ENCODE peak calls at places on chromosomes 1 and 21, in eight cellular contexts. G is CD8-positive, alpha-beta memory T cell; I is uterus; P is cardiac muscle cell; T is testis; X is NT2/D1; Z is iPS DF 6.9; U is fibroblast of lung. Y is an unnamed sample.
A peak's percentile ranks its signal among the peaks of the same experiment; 100 is the strongest.

GRCh38 chr21:44932366-44933181 is 7.3 kb upstream of the SLX9 start:
- DNase-seq in G (peak; percentile 66), I (no peak), P (peak; percentile 47), T (peak; percentile 45), X (no peak), Z (no peak), U (no peak), Y (peak; percentile 48)

GRCh38 chr21:18369115-18369514 is 34.5 kb downstream of the TMPRSS15 start:
- DNase-seq in G (no peak), I (no peak), P (no peak), T (peak; percentile 27), X (peak; percentile 30), Z (no peak), U (peak; percentile 5), Y (peak; percentile 31)

GRCh38 chr1:63124666-63125191 is 197.6 kb upstream of the FOXD3 start:
- DNase-seq in G (no peak), I (no peak), P (peak; percentile 91), T (no peak), X (no peak), Z (no peak), U (peak; percentile 86), Y (no peak)

GRCh38 chr1:21200767-21201166 is 24.1 kb upstream of the EIF4G3 start:
- DNase-seq in G (no peak), I (no peak), P (peak; percentile 58), T (no peak), X (no peak), Z (no peak), U (no peak), Y (no peak)

GRCh38 chr1:217343907-217344306 is 287.0 kb downstream of the GPATCH2 start:
- DNase-seq in G (no peak), I (no peak), P (no peak), T (no peak), X (peak; percentile 16), Z (peak; percentile 5), U (no peak), Y (no peak)

GRCh38 chr1:101198842-101199636 is 37.8 kb upstream of the S1PR1 start:
- DNase-seq in G (no peak), I (no peak), P (no peak), T (no peak), X (no peak), Z (no peak), U (no peak), Y (no peak)

GRCh38 chr1:155008015-155008941 is 5.7 kb downstream of the ZBTB7B start:
- DNase-seq in G (no peak), I (no peak), P (no peak), T (no peak), X (no peak), Z (no peak), U (no peak), Y (no peak)

GRCh38 chr1:228989992-228990827 is 254.9 kb downstream of the RHOU start:
- DNase-seq in G (no peak), I (peak; percentile 65), P (peak; percentile 79), T (peak; percentile 53), X (no peak), Z (no peak), U (peak; percentile 69), Y (no peak)

GRCh38 chr1:167146903-167147539 is 53.1 kb downstream of the STYXL2 start:
- DNase-seq in G (no peak), I (no peak), P (no peak), T (no peak), X (no peak), Z (no peak), U (no peak), Y (no peak)

GRCh38 chr1:187577625-187578024 is 748.9 kb downstream of the PLA2G4A start:
- DNase-seq in G (no peak), I (no peak), P (peak; percentile 2), T (no peak), X (no peak), Z (no peak), U (peak; percentile 48), Y (no peak)

DNA sequence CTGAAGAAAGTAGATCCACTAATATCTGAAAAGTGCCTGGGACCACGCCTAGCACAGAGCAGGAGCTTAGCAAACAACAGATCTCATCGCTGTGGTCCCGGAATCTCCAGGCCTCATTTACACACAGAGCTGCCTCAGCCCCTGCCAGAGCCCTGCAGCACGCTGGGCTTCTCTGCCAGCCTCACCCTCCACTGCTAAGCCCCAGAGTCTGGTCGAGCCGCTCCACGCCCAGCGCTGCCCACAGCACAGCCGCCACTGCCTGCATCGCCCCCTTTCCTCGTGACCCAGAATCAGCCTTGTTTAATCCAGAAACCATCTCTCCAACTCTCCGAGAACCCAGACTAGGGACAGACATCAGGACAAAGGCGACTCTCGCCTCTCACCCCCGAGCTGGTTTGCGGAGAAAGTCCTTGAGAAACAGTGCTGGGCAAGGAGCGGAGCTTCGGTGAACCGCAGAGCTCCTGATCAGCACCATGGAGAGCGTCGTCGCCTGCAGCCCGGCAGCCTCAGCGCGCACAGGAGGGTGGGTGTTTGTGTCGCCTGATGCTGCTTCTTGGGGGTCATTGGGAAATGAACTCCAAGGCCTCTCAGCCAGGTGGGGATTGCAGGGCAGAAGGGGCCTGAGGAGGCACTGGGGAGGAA is 145.1 kb downstream of the NPHP4 start:
- DNase-seq in G (no peak), I (no peak), P (peak; percentile 39), T (peak; percentile 44), X (peak; percentile 25), Z (peak; percentile 72), U (peak; percentile 4), Y (peak; percentile 61)
- H3K27me3 ChIP-seq in G (no peaks in the 10 kb centered on the region), I (no peaks in the 10 kb centered on the region), P (peaks cover 6% of the 10 kb centered on the region), T (no peaks in the 10 kb centered on the region), X (peaks cover 4% of the 10 kb centered on the region), Z (no peaks in the 10 kb centered on the region), U (no peaks in the 10 kb centered on the region), Y (no peaks in the 10 kb centered on the region)

GRCh38 chr1:203325418-203326091 is 20.2 kb downstream of the BTG2 start:
- DNase-seq in G (no peak), I (no peak), P (no peak), T (peak; percentile 61), X (no peak), Z (no peak), U (no peak), Y (peak; percentile 86)

GRCh38 chr1:203324103-203325003 is 19.0 kb downstream of the BTG2 start:
- DNase-seq in G (peak; percentile 14), I (no peak), P (peak; percentile 48), T (no peak), X (no peak), Z (no peak), U (no peak), Y (no peak)

GRCh38 chr1:203325004-203325417 is 19.7 kb downstream of the BTG2 start:
- DNase-seq in G (peak; percentile 41), I (no peak), P (no peak), T (no peak), X (no peak), Z (no peak), U (no peak), Y (peak; percentile 58)

GRCh38 chr1:203322480-203323179 is 17.3 kb downstream of the BTG2 start:
- DNase-seq in G (no peak), I (no peak), P (peak; percentile 86), T (no peak), X (no peak), Z (no peak), U (no peak), Y (peak; percentile 59)

DNA sequence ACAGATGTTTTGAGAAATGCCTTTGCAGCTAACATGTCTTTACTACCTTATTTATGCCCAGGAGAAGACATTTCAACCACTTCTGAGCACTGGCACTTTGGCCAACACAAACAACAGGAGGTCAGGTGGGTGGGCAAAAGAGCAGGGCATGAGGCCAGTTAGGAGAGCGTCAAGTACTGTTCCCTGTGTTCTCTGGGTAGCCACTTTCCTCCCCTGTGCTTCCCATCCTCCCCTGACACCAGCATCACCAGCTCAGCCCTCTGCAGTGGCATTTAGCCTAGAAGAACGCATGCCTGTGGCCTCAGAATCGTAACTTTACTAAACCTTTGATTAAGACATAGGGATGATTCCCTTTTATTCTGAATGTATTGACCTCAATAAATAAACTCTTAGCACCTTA is 18.3 kb downstream of the BTG2 start:
- DNase-seq in G (no peak), I (no peak), P (no peak), T (no peak), X (no peak), Z (no peak), U (no peak), Y (no peak)
- H3K4me1 ChIP-seq in G (peaks cover 97% of the 10 kb centered on the region), I (no peaks in the 10 kb centered on the region), P (peaks cover 19% of the 10 kb centered on the region), T (peaks cover 20% of the 10 kb centered on the region), X (peaks cover 26% of the 10 kb centered on the region), Z (peaks cover 13% of the 10 kb centered on the region), U (peaks cover 2% of the 10 kb centered on the region), Y (peaks cover 47% of the 10 kb centered on the region)

DNA sequence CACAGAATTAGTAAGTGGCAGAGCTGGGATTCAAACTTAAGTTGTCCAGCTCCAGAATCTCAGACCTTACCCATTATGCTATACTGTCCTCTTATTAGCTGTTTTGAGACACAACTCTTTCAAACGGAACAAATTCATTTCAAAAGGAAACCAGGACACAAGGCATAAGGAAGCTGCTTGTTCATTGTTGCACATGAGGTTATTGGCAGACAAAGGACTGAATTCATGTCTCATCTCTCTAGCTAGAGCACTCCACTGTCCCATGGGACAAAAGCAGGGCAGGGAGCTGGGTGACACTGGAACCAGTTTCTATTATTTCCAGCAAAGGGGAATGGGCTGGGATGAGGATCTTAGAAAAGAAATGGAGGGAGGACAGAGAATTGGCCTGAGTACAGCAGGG is 26.4 kb downstream of the CHI3L2 start:
- DNase-seq in G (no peak), I (no peak), P (no peak), T (no peak), X (no peak), Z (no peak), U (no peak), Y (no peak)
- H3K27me3 ChIP-seq in G (no peaks in the 10 kb centered on the region), I (no peaks in the 10 kb centered on the region), P (peaks cover 42% of the 10 kb centered on the region), T (no peaks in the 10 kb centered on the region), X (peaks cover 2% of the 10 kb centered on the region), Z (no peaks in the 10 kb centered on the region), U (peaks cover 19% of the 10 kb centered on the region), Y (no peaks in the 10 kb centered on the region)

DNA sequence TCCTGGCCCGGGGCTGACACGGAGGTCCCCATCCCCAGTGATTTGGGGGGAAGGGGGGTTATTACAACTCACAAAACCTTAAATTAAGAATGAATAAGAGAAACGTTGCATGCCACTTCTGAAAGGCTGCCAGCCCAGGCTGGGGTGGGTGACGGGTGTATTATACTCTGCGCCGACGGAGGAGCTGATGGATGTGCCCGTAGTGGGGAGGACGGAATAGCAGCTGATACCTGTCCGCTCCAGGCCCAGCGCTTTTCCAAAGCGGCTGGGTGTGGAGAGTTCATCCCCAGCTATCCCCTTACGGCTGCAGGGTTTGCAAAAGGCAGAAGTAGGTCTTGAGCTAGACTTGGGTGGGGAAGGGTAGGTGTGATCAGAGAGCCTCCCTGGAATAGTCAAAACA is 63.8 kb upstream of the CASZ1 start:
- DNase-seq in G (no peak), I (no peak), P (no peak), T (no peak), X (no peak), Z (no peak), U (no peak), Y (no peak)
- H3K4me1 ChIP-seq in G (no peaks in the 10 kb centered on the region), I (no peaks in the 10 kb centered on the region), P (peaks cover 53% of the 10 kb centered on the region), T (no peaks in the 10 kb centered on the region), X (peaks cover 9% of the 10 kb centered on the region), Z (peaks cover 5% of the 10 kb centered on the region), U (no peaks in the 10 kb centered on the region), Y (no peaks in the 10 kb centered on the region)